ENCODE peak calls at places on chromosomes 1 and 21, in seven cellular contexts. T, K, I, N, J, X and F are unnamed samples.

GRCh38 chr1:166307261-166308188 is 140.7 kb upstream of the FAM78B start:
- DNase-seq in K (no peak), J (no peak), I (no peak), X (no peak), T (no peak), N (no peak), F (no peak)

GRCh38 chr1:180040034-180040433 is 85.4 kb downstream of the CEP350 start:
- DNase-seq in T (peak; percentile 37), K (peak; percentile 14), J (no peak), X (no peak), N (no peak), I (peak; percentile 53), F (peak; percentile 95)

GRCh38 chr1:69569983-69570755 is 2.4 kb downstream of the LRRC7 start:
- DNase-seq in N (no peak), J (no peak), K (peak; percentile 43), I (peak; percentile 22), X (no peak), T (no peak), F (no peak)

GRCh38 chr1:43358121-43358745 is 548 bp upstream of the CDC20 start:
- DNase-seq in X (no peak), I (peak; percentile 36), K (no peak), T (peak; percentile 37), J (no peak), N (no peak), F (peak; percentile 75)

GRCh38 chr1:217078959-217079358 is 355.7 kb upstream of the ESRRG start:
- DNase-seq in X (no peak), T (no peak), K (no peak), N (no peak), I (no peak), J (no peak), F (no peak)

GRCh38 chr1:118871510-118872240 is 116.5 kb downstream of the TBX15 start:
- DNase-seq in J (no peak), X (no peak), N (no peak), I (no peak), K (no peak), T (no peak), F (no peak)

GRCh38 chr1:75616436-75617433 is 5.8 kb upstream of the SLC44A5 start:
- DNase-seq in J (peak; percentile 43), T (peak; percentile 27), I (peak; percentile 36), X (no peak), K (peak; percentile 34), N (no peak), F (peak; percentile 63)

GRCh38 chr1:161382214-161383019 is 14.7 kb upstream of the CFAP126 start:
- DNase-seq in J (peak; percentile 54), N (no peak), K (peak; percentile 79), X (no peak), I (peak; percentile 85), T (peak; percentile 81), F (peak; percentile 57)

GRCh38 chr1:58581641-58582040 is 4.6 kb upstream of the TACSTD2 start:
- DNase-seq in T (no peak), N (no peak), I (no peak), K (no peak), J (no peak), X (no peak), F (no peak)

GRCh38 chr1:16006552-16007485 is 2.8 kb downstream of the SRARP start:
- DNase-seq in N (no peak), X (no peak), T (peak; percentile 18), K (no peak), J (no peak), I (peak; percentile 34), F (no peak)

GRCh38 chr1:2862441-2863148 is 61.1 kb upstream of the TTC34 start:
- DNase-seq in I (no peak), J (no peak), K (no peak), X (no peak), T (no peak), N (no peak), F (no peak)

GRCh38 chr1:231828182-231828920 is 201.8 kb downstream of the DISC1 start:
- DNase-seq in I (peak; percentile 98), T (peak; percentile 95), N (no peak), K (peak; percentile 95), X (no peak), J (peak; percentile 60), F (peak; percentile 98)

GRCh38 chr1:229554886-229555621 is 3.5 kb downstream of the ABCB10 start:
- DNase-seq in K (no peak), I (no peak), T (no peak), N (no peak), X (no peak), J (no peak), F (no peak)

GRCh38 chr1:104878203-104878911 is 1128.7 kb downstream of the AMY1C start:
- DNase-seq in K (no peak), N (no peak), J (no peak), T (no peak), I (no peak), X (no peak), F (no peak)

GRCh38 chr1:28145728-28146127 is 30.8 kb downstream of the PTAFR start:
- DNase-seq in K (no peak), T (no peak), N (no peak), I (no peak), J (no peak), X (no peak), F (no peak)

GRCh38 chr1:26754086-26754874 is 33.5 kb upstream of the PIGV start:
- DNase-seq in K (no peak), I (no peak), T (no peak), N (no peak), J (no peak), X (no peak), F (peak; percentile 34)

GRCh38 chr1:193763313-193763712 is 576.9 kb upstream of the B3GALT2 start:
- DNase-seq in N (no peak), X (no peak), T (peak; percentile 27), I (peak; percentile 38), K (peak; percentile 12), J (peak; percentile 22), F (peak; percentile 4)

GRCh38 chr21:33643658-33644311 is 1.5 kb downstream of the ITSN1 start:
- DNase-seq in I (peak; percentile 23), T (no peak), X (no peak), J (no peak), N (no peak), K (no peak), F (peak; percentile 16)

GRCh38 chr21:35208810-35209517 is 159.9 kb upstream of the RUNX1 start:
- DNase-seq in X (no peak), T (peak; percentile 91), K (no peak), J (no peak), N (no peak), I (peak; percentile 48), F (peak; percentile 48)

GRCh38 chr1:32128971-32129370 is 21.1 kb downstream of the KPNA6 start:
- DNase-seq in J (no peak), X (no peak), K (no peak), I (no peak), N (no peak), T (no peak), F (no peak)

GRCh38 chr1:1000357-1001056 is 610 bp upstream of the HES4 start:
- DNase-seq in T (peak; percentile 89), N (no peak), J (peak; percentile 60), X (no peak), I (peak; percentile 94), K (peak; percentile 82), F (peak; percentile 70)

GRCh38 chr21:36859744-36860501 is 106.5 kb downstream of the HLCS start:
- DNase-seq in K (peak; percentile 49), T (peak; percentile 29), X (no peak), I (peak; percentile 62), J (no peak), N (peak; percentile 42), F (peak; percentile 26)

GRCh38 chr1:156476501-156477298 is 23.9 kb downstream of the MEF2D start:
- DNase-seq in X (no peak), T (peak; percentile 93), I (peak; percentile 67), K (peak; percentile 75), J (peak; percentile 49), N (no peak), F (peak; percentile 72)

DNA sequence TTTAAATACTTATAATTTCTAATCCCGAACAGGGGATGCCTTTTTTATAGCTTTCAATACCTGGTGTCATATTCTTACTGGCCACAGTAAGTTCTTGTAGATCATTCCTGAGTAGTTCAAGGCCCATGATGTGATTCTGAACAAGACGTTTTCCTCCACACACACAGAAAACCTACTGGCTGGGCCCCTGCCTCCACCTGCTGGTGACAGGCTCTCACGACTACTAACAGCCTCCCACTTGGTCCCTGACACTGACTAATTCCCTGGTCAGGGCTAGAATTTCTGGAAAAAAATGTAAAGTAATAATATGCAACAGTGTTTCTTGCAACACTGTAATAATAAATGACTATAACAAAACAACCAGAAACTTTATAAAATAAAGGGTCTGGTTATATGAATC is 50.4 kb upstream of the RIPK4 start:
- DNase-seq in J (peak; percentile 59), T (peak; percentile 83), I (peak; percentile 74), K (peak; percentile 75), N (no peak), X (no peak), F (peak; percentile 73)
- TF ChIP-seq CTCF in J (peak; percentile 89), T (peak; percentile 81), I (peak; percentile 80), K (peak; percentile 92), N (no peak), X (peak; percentile 62), F (peak; percentile 91)

DNA sequence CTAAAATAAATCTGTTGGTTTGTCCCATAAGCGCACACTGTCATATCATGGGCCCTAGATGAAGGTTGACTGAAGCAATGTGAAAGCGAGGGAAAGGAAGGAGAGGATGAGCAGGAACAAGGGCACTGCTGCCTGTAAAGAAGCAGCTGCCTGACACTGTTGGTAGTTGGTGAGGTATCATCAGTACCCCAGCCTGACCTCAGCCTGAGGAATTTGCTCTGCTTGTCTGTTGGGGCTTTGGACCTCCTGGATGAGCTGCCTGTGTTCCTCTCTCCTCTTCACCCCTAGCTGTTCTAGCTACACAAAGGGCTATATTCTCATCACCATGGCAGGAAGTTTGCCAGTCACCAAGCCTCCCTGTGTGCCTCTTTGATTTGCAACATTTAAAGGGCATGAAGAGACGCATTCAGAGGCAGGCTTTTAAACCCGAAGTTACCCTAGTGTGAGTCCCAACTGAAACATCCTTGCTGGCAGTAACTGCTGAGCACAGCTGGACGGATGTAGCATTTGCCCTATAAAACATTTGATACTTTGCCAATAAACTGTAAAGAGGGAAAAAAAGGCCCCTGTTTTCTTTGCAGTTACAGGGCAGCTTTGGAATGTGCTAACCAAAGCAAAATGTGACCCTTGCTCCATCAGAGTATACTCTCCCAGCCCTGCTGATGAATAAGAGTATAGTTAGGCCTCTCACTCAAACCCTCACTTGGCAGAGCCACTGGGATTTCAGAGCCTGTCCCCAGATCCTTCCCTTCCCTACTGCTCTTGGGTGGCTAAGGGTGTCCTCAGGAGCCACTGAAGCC is 22.2 kb upstream of the SPATA6 start:
- DNase-seq in X (no peak), T (peak; percentile 94), K (peak; percentile 79), J (peak; percentile 80), N (no peak), I (peak; percentile 96), F (peak; percentile 95)
- H3K4me3 ChIP-seq in X (no peak overlapping the region), T (no peak overlapping the region), K (no peak overlapping the region), J (no peak overlapping the region), N (no peak overlapping the region), I (no peak overlapping the region), F (no peak overlapping the region)

GRCh38 chr1:155135416-155136197 is at the start of gene SLC50A1:
- DNase-seq in X (peak; percentile 53), I (peak; percentile 97), T (peak; percentile 91), J (peak; percentile 82), N (peak; percentile 87), K (peak; percentile 96), F (peak; percentile 91)
- TF ChIP-seq CTCF in X (peak; percentile 30), I (no peak), T (peak; percentile 24), J (no peak), N (peak; percentile 59), K (peak; percentile 3), F (no peak)

DNA sequence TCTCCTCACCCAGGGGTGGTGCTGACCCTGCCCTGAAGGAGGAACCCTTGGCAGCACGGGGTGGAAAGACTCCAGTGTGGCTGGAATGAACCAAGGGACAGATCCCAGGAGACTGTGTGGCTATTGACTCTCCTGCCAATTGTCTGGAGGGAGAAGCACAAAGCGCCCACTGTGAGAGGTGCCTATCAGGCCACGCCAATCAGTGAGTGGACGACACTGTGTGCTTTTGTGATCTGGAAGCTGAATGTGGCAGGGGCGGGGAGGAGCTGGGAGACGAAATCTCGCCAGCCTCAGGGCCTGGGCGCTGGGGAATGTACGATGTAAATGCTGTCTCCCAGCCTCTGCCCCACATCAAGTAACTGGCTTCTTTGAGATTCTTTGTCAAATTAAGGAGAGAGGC is 167.1 kb downstream of the ZBTB18 start:
- DNase-seq in X (no peak), I (no peak), K (no peak), J (no peak), T (no peak), N (no peak), F (no peak)
- H3K4me3 ChIP-seq in X (no peak overlapping the region), I (no peak overlapping the region), K (no peak overlapping the region), J (no peak overlapping the region), T (no peak overlapping the region), N (no peak overlapping the region), F (no peak overlapping the region)